ENCODE peak calls at places on chromosomes 12 and 14, in eight cellular contexts. L, O, G, E, H, Y, X and N are unnamed samples.

GRCh38 chr12:53174881-53175491 is 5.5 kb upstream of the ZNF740 start:
- DNase-seq in L (peak), O (peak), G (peak), E (no peak), H (peak), Y (no peak), X (peak), N (no peak)

GRCh38 chr12:91778938-91779400 is 366.7 kb downstream of the BTG1 start:
- DNase-seq in L (no peak), O (peak), G (no peak), E (peak), H (peak), Y (no peak), X (peak), N (peak)

GRCh38 chr12:32568241-32568640 is 110.9 kb upstream of the DNM1L start:
- DNase-seq in L (no peak), O (peak), G (no peak), E (no peak), H (peak), Y (no peak), X (no peak), N (peak)

GRCh38 chr12:130192667-130193345 is 30.5 kb downstream of the FZD10 start:
- DNase-seq in L (peak), O (no peak), G (no peak), E (no peak), H (no peak), Y (no peak), X (no peak), N (no peak)

GRCh38 chr12:107329569-107330324 is 236.4 kb upstream of the CRY1 start:
- DNase-seq in L (no peak), O (peak), G (no peak), E (no peak), H (peak), Y (no peak), X (no peak), N (no peak)

GRCh38 chr12:62859203-62859799 is 75.6 kb downstream of the PPM1H start:
- DNase-seq in L (no peak), O (no peak), G (no peak), E (no peak), H (no peak), Y (no peak), X (no peak), N (no peak)

GRCh38 chr12:22588817-22589216 is 36.2 kb upstream of the ETNK1 start:
- DNase-seq in L (no peak), O (no peak), G (no peak), E (no peak), H (no peak), Y (no peak), X (no peak), N (no peak)

GRCh38 chr12:115998119-115998633 is 279.3 kb downstream of the MED13L start:
- DNase-seq in L (peak), O (peak), G (peak), E (no peak), H (peak), Y (no peak), X (peak), N (peak)

GRCh38 chr14:67461341-67461985 is 27.1 kb downstream of the TMEM229B start:
- DNase-seq in L (no peak), O (peak), G (no peak), E (no peak), H (peak), Y (no peak), X (no peak), N (no peak)

GRCh38 chr12:101919447-101919846 is 42.1 kb downstream of the DRAM1 start:
- DNase-seq in L (no peak), O (peak), G (no peak), E (no peak), H (no peak), Y (no peak), X (no peak), N (no peak)

GRCh38 chr12:58314610-58315009 is 373.2 kb downstream of the ATP23 start:
- DNase-seq in L (no peak), O (peak), G (no peak), E (no peak), H (peak), Y (no peak), X (no peak), N (no peak)

GRCh38 chr14:78805586-78805985 is 635.4 kb downstream of the NRXN3 start:
- DNase-seq in L (no peak), O (no peak), G (no peak), E (no peak), H (no peak), Y (no peak), X (no peak), N (no peak)

GRCh38 chr12:47156167-47156736 is 76.5 kb upstream of the AMIGO2 start:
- DNase-seq in L (no peak), O (peak), G (no peak), E (no peak), H (no peak), Y (no peak), X (no peak), N (no peak)

GRCh38 chr14:50469982-50470381 is 62.4 kb downstream of the MAP4K5 start:
- DNase-seq in L (no peak), O (no peak), G (no peak), E (no peak), H (no peak), Y (no peak), X (no peak), N (no peak)

GRCh38 chr12:108589840-108590229 is 8.0 kb downstream of the TMEM119 start:
- DNase-seq in L (no peak), O (no peak), G (no peak), E (no peak), H (no peak), Y (no peak), X (no peak), N (no peak)

GRCh38 chr12:76020281-76020680 is 11.3 kb downstream of the PHLDA1 start:
- DNase-seq in L (no peak), O (peak), G (no peak), E (peak), H (peak), Y (no peak), X (no peak), N (no peak)

GRCh38 chr14:22737052-22737451 is 29.4 kb upstream of the OXA1L start:
- DNase-seq in L (no peak), O (no peak), G (no peak), E (no peak), H (no peak), Y (no peak), X (peak), N (no peak)

GRCh38 chr12:85920324-85920947 is 46.3 kb downstream of the NTS start:
- DNase-seq in L (no peak), O (peak), G (peak), E (no peak), H (peak), Y (no peak), X (peak), N (no peak)

GRCh38 chr12:114408881-114409795 is 3.2 kb upstream of the TBX5 start:
- DNase-seq in L (peak), O (peak), G (no peak), E (no peak), H (peak), Y (peak), X (no peak), N (no peak)

GRCh38 chr14:30808576-30808975 is 65.8 kb upstream of the COCH start:
- DNase-seq in L (no peak), O (no peak), G (no peak), E (no peak), H (peak), Y (no peak), X (no peak), N (no peak)

GRCh38 chr12:107761502-107761904 is 566 bp upstream of the PRDM4 start:
- DNase-seq in L (no peak), O (no peak), G (peak), E (no peak), H (no peak), Y (no peak), X (no peak), N (no peak)

GRCh38 chr14:45651906-45652305 is 398.9 kb upstream of the MIS18BP1 start:
- DNase-seq in L (no peak), O (no peak), G (no peak), E (no peak), H (no peak), Y (no peak), X (no peak), N (no peak)

GRCh38 chr12:116055895-116056607 is 221.4 kb downstream of the MED13L start:
- DNase-seq in L (no peak), O (no peak), G (no peak), E (no peak), H (no peak), Y (no peak), X (no peak), N (no peak)

GRCh38 chr14:99312106-99312505 is 40.1 kb upstream of the BCL11B start:
- DNase-seq in L (no peak), O (no peak), G (no peak), E (no peak), H (no peak), Y (no peak), X (no peak), N (no peak)

GRCh38 chr12:85759217-85759616 is 77.0 kb downstream of the RASSF9 start:
- DNase-seq in L (no peak), O (no peak), G (no peak), E (no peak), H (no peak), Y (no peak), X (no peak), N (no peak)

GRCh38 chr12:10395390-10395998 is 5.7 kb upstream of the KLRK1 start:
- DNase-seq in L (peak), O (peak), G (peak), E (no peak), H (peak), Y (no peak), X (peak), N (peak)

GRCh38 chr14:91996951-91997371 is 42.9 kb downstream of the TRIP11 start:
- DNase-seq in L (no peak), O (peak), G (peak), E (no peak), H (peak), Y (no peak), X (peak), N (peak)

GRCh38 chr12:7061138-7061537 is 620 bp downstream of the C1S start:
- DNase-seq in L (no peak), O (no peak), G (no peak), E (no peak), H (peak), Y (no peak), X (no peak), N (no peak)

GRCh38 chr14:35155962-35156361 is 33.6 kb downstream of the PRORP start:
- DNase-seq in L (no peak), O (peak), G (peak), E (no peak), H (peak), Y (no peak), X (peak), N (no peak)

GRCh38 chr12:57110189-57111045 is 745 bp downstream of the STAT6 start:
- DNase-seq in L (peak), O (peak), G (peak), E (no peak), H (peak), Y (peak), X (peak), N (no peak)

GRCh38 chr12:124829008-124829707 is 34.5 kb downstream of the SCARB1 start:
- DNase-seq in L (no peak), O (peak), G (no peak), E (peak), H (peak), Y (no peak), X (no peak), N (peak)

GRCh38 chr14:24316597-24316950 is 5.3 kb downstream of the LTB4R start:
- DNase-seq in L (no peak), O (no peak), G (no peak), E (no peak), H (no peak), Y (no peak), X (no peak), N (no peak)

GRCh38 chr12:54016478-54016964 is 7.7 kb downstream of the HOXC8 start:
- DNase-seq in L (no peak), O (peak), G (no peak), E (no peak), H (peak), Y (no peak), X (no peak), N (no peak)

GRCh38 chr12:53211476-53212381 is 4.7 kb upstream of the ITGB7 start:
- DNase-seq in L (no peak), O (no peak), G (peak), E (no peak), H (no peak), Y (no peak), X (no peak), N (no peak)

GRCh38 chr12:1594295-1595025 is at the start of gene FBXL14:
- DNase-seq in L (peak), O (peak), G (peak), E (peak), H (peak), Y (peak), X (peak), N (no peak)

DNA sequence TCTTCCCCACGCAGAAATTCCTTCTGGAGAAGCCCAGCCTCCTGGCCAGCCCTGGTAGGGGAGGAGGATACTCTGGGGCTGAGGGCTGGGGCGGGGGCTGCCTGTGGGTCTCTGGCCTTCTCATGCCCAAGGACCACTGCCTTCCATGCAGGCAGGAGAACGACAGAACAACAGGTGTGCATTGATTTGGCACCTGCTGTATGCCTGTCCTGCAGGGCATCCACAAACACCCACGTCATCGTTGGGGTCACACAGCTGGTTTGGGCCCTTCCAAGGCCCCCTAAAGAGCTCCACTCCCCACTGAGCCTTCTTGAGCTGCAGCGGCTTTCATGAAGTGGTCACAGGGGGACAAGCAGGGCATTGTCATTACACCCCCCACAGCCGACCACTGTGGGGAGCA is 60.4 kb downstream of the PHETA1 start:
- DNase-seq in L (no peak), O (no peak), G (no peak), E (no peak), H (no peak), Y (no peak), X (no peak), N (no peak)
- TF ChIP-seq CTCF in L (no peak), O (no peak), G (no peak), E (no peak), H (no peak), Y (no peak), X (no peak), N (no peak)

DNA sequence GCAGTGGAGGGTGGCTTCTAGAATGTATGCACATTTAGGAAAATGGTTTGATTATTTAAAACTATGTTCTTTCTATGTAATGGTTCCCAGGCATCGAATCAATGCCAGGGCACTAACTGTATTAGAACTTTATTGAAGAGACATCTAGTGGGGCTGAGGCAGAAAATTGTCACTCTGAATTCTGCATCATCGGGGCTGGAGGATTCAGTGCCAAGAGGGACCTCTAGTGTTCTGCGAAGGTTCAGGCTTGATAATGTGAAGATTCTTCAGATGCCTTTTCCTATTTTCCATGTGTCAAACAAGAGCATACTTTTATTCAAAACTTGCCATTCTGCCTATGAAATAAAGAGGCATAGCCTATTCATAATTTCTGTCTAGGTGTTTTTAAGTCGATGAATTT is 146.3 kb downstream of the CAND1 start:
- DNase-seq in L (peak), O (peak), G (peak), E (no peak), H (peak), Y (no peak), X (peak), N (no peak)
- TF ChIP-seq CTCF in L (no peak), O (peak), G (peak), E (peak), H (peak), Y (peak), X (peak), N (peak)

GRCh38 chr12:42296503-42297109 is 29.3 kb downstream of the ZCRB1 start:
- DNase-seq in L (no peak), O (no peak), G (peak), E (no peak), H (peak), Y (no peak), X (no peak), N (no peak)
- TF ChIP-seq CTCF in L (peak), O (peak), G (peak), E (peak), H (peak), Y (no peak), X (peak), N (peak)

GRCh38 chr14:55578511-55578910 is 1.5 kb upstream of the KTN1 start:
- DNase-seq in L (no peak), O (no peak), G (no peak), E (no peak), H (peak), Y (no peak), X (no peak), N (no peak)
- TF ChIP-seq CTCF in L (no peak), O (no peak), G (no peak), E (no peak), H (no peak), Y (no peak), X (no peak), N (peak)

DNA sequence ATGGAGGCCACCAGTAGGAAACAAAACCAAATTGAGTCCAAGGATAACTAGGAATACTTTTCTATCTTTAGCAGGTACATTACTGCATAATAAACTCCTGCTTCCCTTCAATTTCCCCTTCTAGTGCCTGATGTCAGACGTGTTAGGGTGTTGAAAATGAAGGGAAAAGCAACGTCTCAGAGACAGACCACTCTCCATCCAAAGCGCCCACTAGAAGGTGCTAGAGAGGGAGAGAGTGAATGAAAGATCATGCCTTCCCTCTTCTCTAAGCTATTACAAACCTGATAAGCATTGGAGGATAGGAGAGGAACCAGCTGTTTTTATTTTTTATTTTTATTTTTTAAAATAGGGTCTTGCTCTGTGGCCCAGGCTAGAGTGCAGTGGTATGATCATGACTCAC is 64.1 kb downstream of the ZNF641 start:
- DNase-seq in L (peak), O (no peak), G (peak), E (no peak), H (peak), Y (no peak), X (no peak), N (no peak)
- TF ChIP-seq CTCF in L (no peak), O (peak), G (peak), E (no peak), H (peak), Y (peak), X (peak), N (peak)

DNA sequence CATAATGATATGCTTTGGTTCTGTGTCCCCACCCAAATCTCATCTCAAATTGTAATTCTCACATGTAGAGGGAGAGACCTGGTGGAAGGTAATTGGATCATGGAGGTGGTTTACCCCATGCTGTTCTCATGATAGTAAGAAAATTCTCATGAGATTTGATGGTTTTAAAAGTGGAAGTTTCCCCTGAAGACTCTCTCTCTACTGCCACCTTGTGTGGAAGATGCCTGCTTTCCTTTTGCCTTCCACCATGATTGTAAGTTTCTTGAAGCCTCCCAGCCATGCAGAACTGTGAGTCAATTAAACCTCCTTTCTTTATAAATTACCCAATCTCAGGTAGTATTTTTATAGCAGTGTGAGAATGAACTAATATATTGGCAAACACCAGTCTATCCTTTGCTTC is 260.4 kb upstream of the PPFIA2 start:
- DNase-seq in L (no peak), O (no peak), G (no peak), E (no peak), H (peak), Y (no peak), X (no peak), N (no peak)
- TF ChIP-seq CTCF in L (peak), O (no peak), G (peak), E (peak), H (peak), Y (no peak), X (no peak), N (peak)

GRCh38 chr12:30457621-30458289 is 237.9 kb downstream of the IPO8 start:
- DNase-seq in L (no peak), O (peak), G (no peak), E (no peak), H (peak), Y (no peak), X (no peak), N (peak)
- TF ChIP-seq CTCF in L (no peak), O (peak), G (peak), E (peak), H (peak), Y (peak), X (no peak), N (peak)

DNA sequence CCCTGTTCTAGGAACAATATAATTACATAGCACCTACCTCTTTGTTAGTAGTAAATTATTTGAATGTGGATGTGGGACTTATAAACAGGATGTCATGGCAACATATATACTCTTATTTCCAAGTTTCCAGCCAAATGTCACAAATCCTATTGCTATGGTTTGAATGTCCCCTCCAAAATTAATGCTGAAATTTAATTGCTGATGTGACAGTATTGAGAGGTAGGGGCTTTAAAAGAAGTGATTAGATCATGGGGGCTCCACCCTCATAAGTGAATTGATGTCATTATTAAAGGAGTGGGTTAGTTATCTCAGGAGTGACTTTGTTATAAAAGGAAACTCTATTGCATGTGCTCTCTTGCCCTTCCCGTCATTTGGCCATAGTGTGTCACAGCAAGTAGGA is 164.2 kb upstream of the ATF7IP start:
- DNase-seq in L (no peak), O (no peak), G (no peak), E (no peak), H (no peak), Y (no peak), X (no peak), N (no peak)
- TF ChIP-seq CTCF in L (no peak), O (no peak), G (no peak), E (no peak), H (no peak), Y (no peak), X (no peak), N (no peak)